ENCODE peak calls at places on chromosomes 1 and 21, in ten cellular contexts. One of them, this sample, is unnamed.

GRCh38 chr1:119367332-119368124 is 1.1 kb upstream of the HAO2 start:
- DNase-seq in NCI-H345: peak; percentile 18
- DNase-seq in hypothalamus: no peak
- DNase-seq in AG08396: peak; percentile 40
- DNase-seq in activated CD4-positive, CD25-positive, alpha-beta regulatory T cell treated with anti-CD3 and anti-CD28 coated beads, Interleukin-2, amount 50 U/mL, for 72 hours: no peak
- DNase-seq in H54: peak; percentile 33
- DNase-seq in ureter: no peak
- DNase-seq in left ventricle myocardium superior: no peak
- DNase-seq in left colon: no peak
- DNase-seq in NCI-H1694: no peak
- DNase-seq in this sample: peak; percentile 39

GRCh38 chr1:116377564-116378529 is 4.8 kb downstream of the ATP1A1 start:
- DNase-seq in left ventricle myocardium superior: peak; percentile 86
- DNase-seq in hypothalamus: no peak
- DNase-seq in NCI-H1694: no peak
- DNase-seq in left colon: peak; percentile 50
- DNase-seq in ureter: peak; percentile 50
- DNase-seq in NCI-H345: peak; percentile 13
- DNase-seq in AG08396: peak; percentile 61
- DNase-seq in activated CD4-positive, CD25-positive, alpha-beta regulatory T cell treated with anti-CD3 and anti-CD28 coated beads, Interleukin-2, amount 50 U/mL, for 72 hours: peak; percentile 38
- DNase-seq in H54: peak; percentile 44
- DNase-seq in this sample: peak; percentile 88

GRCh38 chr21:36008505-36008904 is 51.8 kb downstream of the SETD4 start:
- DNase-seq in NCI-H345: no peak
- DNase-seq in hypothalamus: no peak
- DNase-seq in left ventricle myocardium superior: no peak
- DNase-seq in activated CD4-positive, CD25-positive, alpha-beta regulatory T cell treated with anti-CD3 and anti-CD28 coated beads, Interleukin-2, amount 50 U/mL, for 72 hours: no peak
- DNase-seq in ureter: no peak
- DNase-seq in left colon: no peak
- DNase-seq in H54: no peak
- DNase-seq in NCI-H1694: no peak
- DNase-seq in AG08396: no peak
- DNase-seq in this sample: no peak

GRCh38 chr1:44200336-44200735 is 12.9 kb upstream of the DMAP1 start:
- DNase-seq in activated CD4-positive, CD25-positive, alpha-beta regulatory T cell treated with anti-CD3 and anti-CD28 coated beads, Interleukin-2, amount 50 U/mL, for 72 hours: no peak
- DNase-seq in ureter: no peak
- DNase-seq in NCI-H1694: no peak
- DNase-seq in left colon: no peak
- DNase-seq in NCI-H345: no peak
- DNase-seq in left ventricle myocardium superior: no peak
- DNase-seq in hypothalamus: no peak
- DNase-seq in AG08396: no peak
- DNase-seq in H54: no peak
- DNase-seq in this sample: no peak

GRCh38 chr1:181126871-181127587 is 38.5 kb downstream of the IER5 start:
- DNase-seq in H54: no peak
- DNase-seq in ureter: no peak
- DNase-seq in left colon: peak; percentile 63
- DNase-seq in activated CD4-positive, CD25-positive, alpha-beta regulatory T cell treated with anti-CD3 and anti-CD28 coated beads, Interleukin-2, amount 50 U/mL, for 72 hours: no peak
- DNase-seq in hypothalamus: no peak
- DNase-seq in AG08396: no peak
- DNase-seq in NCI-H345: peak; percentile 93
- DNase-seq in left ventricle myocardium superior: peak; percentile 59
- DNase-seq in NCI-H1694: peak; percentile 34
- DNase-seq in this sample: peak; percentile 60

GRCh38 chr1:213761845-213762407 is 225.8 kb upstream of the PROX1 start:
- DNase-seq in hypothalamus: no peak
- DNase-seq in AG08396: no peak
- DNase-seq in NCI-H345: no peak
- DNase-seq in H54: no peak
- DNase-seq in NCI-H1694: no peak
- DNase-seq in left ventricle myocardium superior: no peak
- DNase-seq in ureter: no peak
- DNase-seq in activated CD4-positive, CD25-positive, alpha-beta regulatory T cell treated with anti-CD3 and anti-CD28 coated beads, Interleukin-2, amount 50 U/mL, for 72 hours: no peak
- DNase-seq in left colon: no peak
- DNase-seq in this sample: no peak

GRCh38 chr1:176996455-176997090 is 167.9 kb downstream of the ASTN1 start:
- DNase-seq in left colon: no peak
- DNase-seq in activated CD4-positive, CD25-positive, alpha-beta regulatory T cell treated with anti-CD3 and anti-CD28 coated beads, Interleukin-2, amount 50 U/mL, for 72 hours: no peak
- DNase-seq in H54: no peak
- DNase-seq in hypothalamus: no peak
- DNase-seq in NCI-H1694: no peak
- DNase-seq in AG08396: no peak
- DNase-seq in left ventricle myocardium superior: no peak
- DNase-seq in ureter: no peak
- DNase-seq in NCI-H345: peak; percentile 57
- DNase-seq in this sample: no peak

GRCh38 chr1:40679165-40679953 is 12.1 kb upstream of the NFYC start:
- DNase-seq in NCI-H345: no peak
- DNase-seq in left ventricle myocardium superior: no peak
- DNase-seq in activated CD4-positive, CD25-positive, alpha-beta regulatory T cell treated with anti-CD3 and anti-CD28 coated beads, Interleukin-2, amount 50 U/mL, for 72 hours: no peak
- DNase-seq in NCI-H1694: no peak
- DNase-seq in H54: no peak
- DNase-seq in ureter: no peak
- DNase-seq in left colon: no peak
- DNase-seq in hypothalamus: no peak
- DNase-seq in AG08396: no peak
- DNase-seq in this sample: no peak

GRCh38 chr1:208235983-208236761 is 8.0 kb downstream of the PLXNA2 start:
- DNase-seq in ureter: peak; percentile 63
- DNase-seq in H54: no peak
- DNase-seq in left colon: peak; percentile 65
- DNase-seq in NCI-H345: no peak
- DNase-seq in hypothalamus: no peak
- DNase-seq in NCI-H1694: no peak
- DNase-seq in activated CD4-positive, CD25-positive, alpha-beta regulatory T cell treated with anti-CD3 and anti-CD28 coated beads, Interleukin-2, amount 50 U/mL, for 72 hours: no peak
- DNase-seq in AG08396: peak; percentile 49
- DNase-seq in left ventricle myocardium superior: peak; percentile 69
- DNase-seq in this sample: no peak

GRCh38 chr21:22585558-22585957 is 1587.3 kb downstream of the NCAM2 start:
- DNase-seq in AG08396: no peak
- DNase-seq in hypothalamus: no peak
- DNase-seq in left ventricle myocardium superior: no peak
- DNase-seq in left colon: no peak
- DNase-seq in NCI-H1694: no peak
- DNase-seq in NCI-H345: no peak
- DNase-seq in H54: no peak
- DNase-seq in activated CD4-positive, CD25-positive, alpha-beta regulatory T cell treated with anti-CD3 and anti-CD28 coated beads, Interleukin-2, amount 50 U/mL, for 72 hours: no peak
- DNase-seq in ureter: no peak
- DNase-seq in this sample: no peak

GRCh38 chr21:45612096-45613019 is 31.2 kb upstream of the PCBP3 start:
- DNase-seq in left ventricle myocardium superior: peak; percentile 43
- DNase-seq in left colon: peak; percentile 25
- DNase-seq in activated CD4-positive, CD25-positive, alpha-beta regulatory T cell treated with anti-CD3 and anti-CD28 coated beads, Interleukin-2, amount 50 U/mL, for 72 hours: peak; percentile 18
- DNase-seq in NCI-H1694: no peak
- DNase-seq in AG08396: peak; percentile 87
- DNase-seq in hypothalamus: no peak
- DNase-seq in ureter: no peak
- DNase-seq in NCI-H345: no peak
- DNase-seq in H54: peak; percentile 86
- DNase-seq in this sample: peak; percentile 61

GRCh38 chr21:44294391-44295162 is 5.3 kb upstream of the PFKL start:
- DNase-seq in H54: peak; percentile 95
- DNase-seq in NCI-H345: peak; percentile 45
- DNase-seq in AG08396: peak; percentile 77
- DNase-seq in left colon: peak; percentile 60
- DNase-seq in hypothalamus: no peak
- DNase-seq in NCI-H1694: no peak
- DNase-seq in left ventricle myocardium superior: peak; percentile 93
- DNase-seq in ureter: peak; percentile 69
- DNase-seq in activated CD4-positive, CD25-positive, alpha-beta regulatory T cell treated with anti-CD3 and anti-CD28 coated beads, Interleukin-2, amount 50 U/mL, for 72 hours: no peak
- DNase-seq in this sample: peak; percentile 15

GRCh38 chr1:39632491-39633417 is 6.7 kb downstream of the HEYL start:
- DNase-seq in NCI-H1694: no peak
- DNase-seq in AG08396: peak; percentile 85
- DNase-seq in left colon: peak; percentile 30
- DNase-seq in activated CD4-positive, CD25-positive, alpha-beta regulatory T cell treated with anti-CD3 and anti-CD28 coated beads, Interleukin-2, amount 50 U/mL, for 72 hours: no peak
- DNase-seq in left ventricle myocardium superior: peak; percentile 88
- DNase-seq in ureter: no peak
- DNase-seq in hypothalamus: no peak
- DNase-seq in NCI-H345: peak; percentile 9
- DNase-seq in H54: no peak
- DNase-seq in this sample: no peak

GRCh38 chr1:167332503-167332902 is 111.8 kb downstream of the POU2F1 start:
- DNase-seq in activated CD4-positive, CD25-positive, alpha-beta regulatory T cell treated with anti-CD3 and anti-CD28 coated beads, Interleukin-2, amount 50 U/mL, for 72 hours: no peak
- DNase-seq in AG08396: peak; percentile 7
- DNase-seq in NCI-H1694: no peak
- DNase-seq in left ventricle myocardium superior: no peak
- DNase-seq in NCI-H345: no peak
- DNase-seq in hypothalamus: no peak
- DNase-seq in H54: no peak
- DNase-seq in ureter: no peak
- DNase-seq in left colon: no peak
- DNase-seq in this sample: no peak

GRCh38 chr1:157288006-157288405 is 149.8 kb upstream of the ETV3 start:
- DNase-seq in hypothalamus: no peak
- DNase-seq in left ventricle myocardium superior: no peak
- DNase-seq in ureter: no peak
- DNase-seq in NCI-H1694: no peak
- DNase-seq in H54: no peak
- DNase-seq in activated CD4-positive, CD25-positive, alpha-beta regulatory T cell treated with anti-CD3 and anti-CD28 coated beads, Interleukin-2, amount 50 U/mL, for 72 hours: no peak
- DNase-seq in left colon: no peak
- DNase-seq in NCI-H345: no peak
- DNase-seq in AG08396: no peak
- DNase-seq in this sample: no peak

GRCh38 chr1:37056201-37056764 is 22.0 kb upstream of the GRIK3 start:
- DNase-seq in left colon: no peak
- DNase-seq in NCI-H1694: peak; percentile 40
- DNase-seq in hypothalamus: no peak
- DNase-seq in left ventricle myocardium superior: no peak
- DNase-seq in AG08396: no peak
- DNase-seq in ureter: no peak
- DNase-seq in NCI-H345: peak; percentile 78
- DNase-seq in activated CD4-positive, CD25-positive, alpha-beta regulatory T cell treated with anti-CD3 and anti-CD28 coated beads, Interleukin-2, amount 50 U/mL, for 72 hours: no peak
- DNase-seq in H54: no peak
- DNase-seq in this sample: peak; percentile 98

GRCh38 chr1:234721476-234722266 is 111.7 kb upstream of the IRF2BP2 start:
- DNase-seq in left ventricle myocardium superior: peak; percentile 70
- DNase-seq in AG08396: peak; percentile 62
- DNase-seq in NCI-H345: no peak
- DNase-seq in ureter: peak; percentile 79
- DNase-seq in activated CD4-positive, CD25-positive, alpha-beta regulatory T cell treated with anti-CD3 and anti-CD28 coated beads, Interleukin-2, amount 50 U/mL, for 72 hours: no peak
- DNase-seq in NCI-H1694: no peak
- DNase-seq in hypothalamus: peak; percentile 18
- DNase-seq in H54: no peak
- DNase-seq in left colon: no peak
- DNase-seq in this sample: no peak

GRCh38 chr1:64936958-64937357 is 29.4 kb downstream of the JAK1 start:
- DNase-seq in AG08396: no peak
- DNase-seq in left colon: no peak
- DNase-seq in H54: no peak
- DNase-seq in left ventricle myocardium superior: no peak
- DNase-seq in hypothalamus: no peak
- DNase-seq in activated CD4-positive, CD25-positive, alpha-beta regulatory T cell treated with anti-CD3 and anti-CD28 coated beads, Interleukin-2, amount 50 U/mL, for 72 hours: no peak
- DNase-seq in NCI-H345: no peak
- DNase-seq in NCI-H1694: no peak
- DNase-seq in ureter: no peak
- DNase-seq in this sample: no peak

GRCh38 chr1:33152685-33153432 is 29.0 kb downstream of the TRIM62 start:
- DNase-seq in AG08396: no peak
- DNase-seq in activated CD4-positive, CD25-positive, alpha-beta regulatory T cell treated with anti-CD3 and anti-CD28 coated beads, Interleukin-2, amount 50 U/mL, for 72 hours: no peak
- DNase-seq in left ventricle myocardium superior: peak; percentile 92
- DNase-seq in NCI-H1694: peak; percentile 91
- DNase-seq in H54: no peak
- DNase-seq in hypothalamus: peak; percentile 15
- DNase-seq in NCI-H345: peak; percentile 85
- DNase-seq in ureter: no peak
- DNase-seq in left colon: peak; percentile 11
- DNase-seq in this sample: peak; percentile 98

GRCh38 chr1:167086033-167086432 is 4.1 kb downstream of the GPA33 start:
- DNase-seq in hypothalamus: no peak
- DNase-seq in activated CD4-positive, CD25-positive, alpha-beta regulatory T cell treated with anti-CD3 and anti-CD28 coated beads, Interleukin-2, amount 50 U/mL, for 72 hours: no peak
- DNase-seq in NCI-H345: no peak
- DNase-seq in NCI-H1694: no peak
- DNase-seq in H54: no peak
- DNase-seq in AG08396: no peak
- DNase-seq in left colon: peak; percentile 62
- DNase-seq in ureter: no peak
- DNase-seq in left ventricle myocardium superior: no peak
- DNase-seq in this sample: no peak

GRCh38 chr1:25647106-25647505 is 30.5 kb downstream of the MAN1C1 start:
- DNase-seq in AG08396: no peak
- DNase-seq in H54: no peak
- DNase-seq in activated CD4-positive, CD25-positive, alpha-beta regulatory T cell treated with anti-CD3 and anti-CD28 coated beads, Interleukin-2, amount 50 U/mL, for 72 hours: no peak
- DNase-seq in ureter: no peak
- DNase-seq in left ventricle myocardium superior: no peak
- DNase-seq in NCI-H345: no peak
- DNase-seq in left colon: no peak
- DNase-seq in NCI-H1694: no peak
- DNase-seq in hypothalamus: no peak
- DNase-seq in this sample: no peak

GRCh38 chr1:155856975-155857930 is at the start of gene GON4L:
- DNase-seq in H54: peak; percentile 92
- DNase-seq in left colon: peak; percentile 91
- DNase-seq in left ventricle myocardium superior: peak; percentile 92
- DNase-seq in AG08396: peak; percentile 94
- DNase-seq in ureter: peak; percentile 92
- DNase-seq in NCI-H345: peak; percentile 100
- DNase-seq in activated CD4-positive, CD25-positive, alpha-beta regulatory T cell treated with anti-CD3 and anti-CD28 coated beads, Interleukin-2, amount 50 U/mL, for 72 hours: peak; percentile 84
- DNase-seq in NCI-H1694: peak; percentile 99
- DNase-seq in hypothalamus: peak; percentile 75
- DNase-seq in this sample: peak; percentile 97

GRCh38 chr1:7420098-7420445 is 351.0 kb upstream of the VAMP3 start:
- DNase-seq in NCI-H345: no peak
- DNase-seq in AG08396: no peak
- DNase-seq in ureter: peak; percentile 12
- DNase-seq in H54: no peak
- DNase-seq in activated CD4-positive, CD25-positive, alpha-beta regulatory T cell treated with anti-CD3 and anti-CD28 coated beads, Interleukin-2, amount 50 U/mL, for 72 hours: no peak
- DNase-seq in hypothalamus: no peak
- DNase-seq in NCI-H1694: no peak
- DNase-seq in left ventricle myocardium superior: no peak
- DNase-seq in left colon: no peak
- DNase-seq in this sample: no peak

GRCh38 chr1:162285149-162285561 is 91.5 kb downstream of the SPATA46 start:
- DNase-seq in left ventricle myocardium superior: peak; percentile 41
- DNase-seq in left colon: peak; percentile 83
- DNase-seq in NCI-H345: peak; percentile 22
- DNase-seq in hypothalamus: no peak
- DNase-seq in activated CD4-positive, CD25-positive, alpha-beta regulatory T cell treated with anti-CD3 and anti-CD28 coated beads, Interleukin-2, amount 50 U/mL, for 72 hours: no peak
- DNase-seq in ureter: peak; percentile 87
- DNase-seq in H54: no peak
- DNase-seq in NCI-H1694: peak; percentile 24
- DNase-seq in AG08396: no peak
- DNase-seq in this sample: no peak

GRCh38 chr1:212489284-212489859 is 56.7 kb downstream of the NENF start:
- DNase-seq in H54: no peak
- DNase-seq in ureter: no peak
- DNase-seq in NCI-H345: no peak
- DNase-seq in hypothalamus: no peak
- DNase-seq in activated CD4-positive, CD25-positive, alpha-beta regulatory T cell treated with anti-CD3 and anti-CD28 coated beads, Interleukin-2, amount 50 U/mL, for 72 hours: no peak
- DNase-seq in left ventricle myocardium superior: no peak
- DNase-seq in NCI-H1694: no peak
- DNase-seq in AG08396: no peak
- DNase-seq in left colon: no peak
- DNase-seq in this sample: no peak

This sample was measured in NCI-H446.